ENCODE peak calls at places on chromosomes 11 and 22, in six cellular contexts. A, X, H, Z, C and D are unnamed samples.

GRCh38 chr11:71267807-71268421 is 15.5 kb upstream of the SHANK2 start:
- DNase-seq in A (no peak), X (no peak), H (no peak), Z (no peak), C (no peak), D (no peak)

GRCh38 chr22:22881116-22882032 is 6.2 kb upstream of the IGLL5 start:
- DNase-seq in A (peak), X (no peak), H (no peak), Z (no peak), C (no peak), D (peak)

GRCh38 chr11:16979708-16980622 is 34.2 kb downstream of the PLEKHA7 start:
- DNase-seq in A (no peak), X (no peak), H (no peak), Z (no peak), C (no peak), D (no peak)

GRCh38 chr11:65546217-65546958 is 11.8 kb downstream of the LTBP3 start:
- DNase-seq in A (peak), X (peak), H (peak), Z (peak), C (peak), D (peak)

GRCh38 chr11:112355726-112356125 is 95.1 kb upstream of the PLET1 start:
- DNase-seq in A (no peak), X (peak), H (no peak), Z (no peak), C (peak), D (no peak)

GRCh38 chr11:8066036-8066910 is 14.7 kb upstream of the TUB start:
- DNase-seq in A (no peak), X (no peak), H (no peak), Z (no peak), C (no peak), D (no peak)

GRCh38 chr11:79431535-79431934 is 9.3 kb downstream of the TENM4 start:
- DNase-seq in A (no peak), X (peak), H (no peak), Z (no peak), C (peak), D (no peak)

GRCh38 chr11:19642185-19642591 is 70.4 kb upstream of the NAV2 start:
- DNase-seq in A (no peak), X (no peak), H (no peak), Z (no peak), C (peak), D (no peak)

GRCh38 chr11:45500457-45500856 is 165.0 kb downstream of the CHST1 start:
- DNase-seq in A (no peak), X (no peak), H (no peak), Z (no peak), C (no peak), D (no peak)

GRCh38 chr11:17846852-17847453 is 112.4 kb downstream of the KCNC1 start:
- DNase-seq in A (no peak), X (peak), H (no peak), Z (no peak), C (peak), D (no peak)

GRCh38 chr11:65489706-65490310 is 9.0 kb upstream of the MALAT1 start:
- DNase-seq in A (no peak), X (no peak), H (no peak), Z (peak), C (no peak), D (no peak)

GRCh38 chr11:12160680-12161079 is 50.3 kb downstream of the MICAL2 start:
- DNase-seq in A (no peak), X (no peak), H (no peak), Z (no peak), C (no peak), D (no peak)

GRCh38 chr11:126214446-126215240 is 3.1 kb downstream of the FAM118B start:
- DNase-seq in A (no peak), X (no peak), H (no peak), Z (no peak), C (no peak), D (no peak)

GRCh38 chr11:118791015-118791960 is at the start of gene DDX6:
- DNase-seq in A (peak), X (peak), H (peak), Z (peak), C (peak), D (peak)

GRCh38 chr11:44269369-44270351 is 40.3 kb downstream of the ALX4 start:
- DNase-seq in A (no peak), X (no peak), H (no peak), Z (no peak), C (no peak), D (no peak)

GRCh38 chr11:123072279-123072678 is 10.3 kb upstream of the HSPA8 start:
- DNase-seq in A (no peak), X (no peak), H (no peak), Z (no peak), C (peak), D (no peak)

GRCh38 chr11:131823772-131824171 is 453.4 kb downstream of the NTM start:
- DNase-seq in A (no peak), X (no peak), H (no peak), Z (no peak), C (no peak), D (no peak)

GRCh38 chr11:11786234-11786633 is 55.5 kb upstream of the USP47 start:
- DNase-seq in A (no peak), X (peak), H (no peak), Z (no peak), C (no peak), D (no peak)

GRCh38 chr11:94511932-94512781 is at the start of gene C11orf97:
- DNase-seq in A (peak), X (peak), H (peak), Z (peak), C (peak), D (peak)

DNA sequence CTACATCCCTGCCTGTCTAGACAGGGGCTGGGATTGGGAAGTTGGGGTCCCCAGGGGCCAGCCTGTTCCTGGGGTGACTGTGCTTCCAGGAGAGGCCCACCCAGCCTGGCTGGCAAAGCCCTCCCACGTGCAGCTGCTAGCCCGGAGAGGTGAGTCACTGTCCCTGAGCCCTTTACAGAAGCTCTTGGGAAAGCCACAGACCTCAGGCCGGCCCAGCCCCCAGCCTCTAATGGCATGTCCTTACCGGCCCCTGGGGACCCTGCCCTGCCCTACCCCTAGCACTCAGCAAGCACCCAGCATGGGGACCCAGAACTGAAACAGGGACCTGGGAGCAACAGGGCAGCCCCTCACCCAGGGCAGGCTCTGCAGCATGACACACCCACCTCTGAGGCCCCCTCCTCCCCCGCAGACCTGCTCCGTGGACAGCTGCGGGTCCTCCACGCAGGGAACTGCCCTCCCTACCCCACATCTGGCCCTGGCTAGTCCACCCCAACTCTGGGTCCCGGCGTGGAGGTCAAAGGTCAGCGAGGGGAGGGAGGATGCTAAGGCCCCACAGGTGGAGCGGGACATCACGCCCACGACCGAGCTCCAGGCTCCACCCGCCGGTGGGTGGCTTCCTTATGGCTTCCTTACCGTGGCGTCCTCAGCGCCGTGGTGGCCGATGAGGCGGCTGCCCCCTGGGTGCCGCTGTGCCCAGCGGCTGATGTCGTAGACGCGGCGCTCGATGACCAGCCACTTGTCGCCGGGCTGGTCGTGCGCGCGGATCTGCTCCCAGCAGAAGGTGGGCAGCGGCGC is 612 bp downstream of the FADS3 start:
- DNase-seq in A (no peak), X (peak), H (peak), Z (peak), C (peak), D (peak)
- TF ChIP-seq CTCF in A (peak), X (no peak), H (peak), Z (peak), C (no peak), D (no peak)

GRCh38 chr22:34015642-34016041 is 95.4 kb upstream of the LARGE1 start:
- DNase-seq in A (no peak), X (no peak), H (no peak), Z (no peak), C (no peak), D (no peak)

DNA sequence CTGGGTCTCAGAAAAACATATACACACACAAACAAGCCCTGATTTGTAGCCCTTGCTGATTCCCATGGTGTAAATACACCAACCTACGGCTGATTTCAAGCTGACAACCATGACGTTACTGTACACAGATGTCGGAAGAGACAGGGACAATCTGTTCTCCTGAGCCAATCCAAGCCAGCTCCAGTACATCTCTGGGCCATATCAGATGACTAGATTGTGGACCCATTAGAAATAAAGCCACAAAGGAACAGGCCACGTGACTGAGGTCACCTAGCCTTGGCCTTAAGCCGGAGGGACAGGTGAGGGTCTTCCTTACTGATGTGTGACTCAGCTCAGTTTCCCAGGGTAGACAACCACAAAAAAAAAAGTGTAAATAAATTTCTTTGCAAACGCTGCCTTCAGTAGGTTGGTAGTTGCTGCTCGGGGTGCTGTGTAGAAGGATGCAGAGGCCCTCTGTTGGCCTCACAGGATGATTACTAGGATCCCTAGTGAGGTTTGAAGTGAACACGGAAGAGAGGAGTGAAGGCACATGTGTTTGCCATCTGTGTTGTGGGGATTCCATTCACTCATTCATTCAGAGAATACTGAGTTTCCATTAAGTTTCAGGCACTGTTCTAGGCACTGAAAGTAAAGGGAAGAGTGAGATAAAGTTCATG is 99.0 kb upstream of the LARGE1 start:
- DNase-seq in A (no peak), X (no peak), H (no peak), Z (no peak), C (no peak), D (no peak)
- TF ChIP-seq CTCF in A (no peak), X (no peak), H (no peak), Z (no peak), C (no peak), D (no peak)

DNA sequence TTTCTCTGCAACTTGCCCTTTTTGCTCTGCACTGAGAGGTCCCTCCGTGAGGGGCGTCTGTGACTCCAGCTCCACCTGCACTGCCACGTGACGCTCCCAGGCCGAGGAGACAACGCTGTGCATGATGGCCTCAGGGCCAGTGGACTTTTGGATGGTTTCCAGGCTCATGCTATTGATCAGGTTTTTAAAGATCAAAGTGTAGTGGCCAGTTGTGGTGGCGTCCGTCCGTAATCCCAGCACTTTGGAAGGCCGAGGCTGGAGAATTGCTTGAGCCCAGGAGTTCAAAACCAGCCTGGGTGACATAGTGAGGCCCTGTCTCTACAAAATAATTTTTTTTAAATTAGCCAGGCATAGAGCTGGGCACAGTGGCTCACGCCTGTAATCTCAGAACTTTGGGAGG is 16.1 kb downstream of the RPL3 start:
- DNase-seq in A (no peak), X (no peak), H (no peak), Z (no peak), C (no peak), D (no peak)
- TF ChIP-seq CTCF in A (no peak), X (no peak), H (no peak), Z (no peak), C (no peak), D (no peak)

GRCh38 chr11:61349916-61350315 is 11.8 kb downstream of the CYB561A3 start:
- DNase-seq in A (no peak), X (no peak), H (no peak), Z (no peak), C (no peak), D (no peak)

GRCh38 chr11:61350336-61350735 is 11.3 kb downstream of the CYB561A3 start:
- DNase-seq in A (no peak), X (no peak), H (no peak), Z (no peak), C (no peak), D (no peak)

GRCh38 chr11:61345954-61346814 is 13.2 kb downstream of the TKFC start:
- DNase-seq in A (no peak), X (no peak), H (no peak), Z (no peak), C (no peak), D (no peak)

GRCh38 chr11:61349189-61349751 is 12.4 kb downstream of the CYB561A3 start:
- DNase-seq in A (no peak), X (peak), H (no peak), Z (no peak), C (peak), D (no peak)

DNA sequence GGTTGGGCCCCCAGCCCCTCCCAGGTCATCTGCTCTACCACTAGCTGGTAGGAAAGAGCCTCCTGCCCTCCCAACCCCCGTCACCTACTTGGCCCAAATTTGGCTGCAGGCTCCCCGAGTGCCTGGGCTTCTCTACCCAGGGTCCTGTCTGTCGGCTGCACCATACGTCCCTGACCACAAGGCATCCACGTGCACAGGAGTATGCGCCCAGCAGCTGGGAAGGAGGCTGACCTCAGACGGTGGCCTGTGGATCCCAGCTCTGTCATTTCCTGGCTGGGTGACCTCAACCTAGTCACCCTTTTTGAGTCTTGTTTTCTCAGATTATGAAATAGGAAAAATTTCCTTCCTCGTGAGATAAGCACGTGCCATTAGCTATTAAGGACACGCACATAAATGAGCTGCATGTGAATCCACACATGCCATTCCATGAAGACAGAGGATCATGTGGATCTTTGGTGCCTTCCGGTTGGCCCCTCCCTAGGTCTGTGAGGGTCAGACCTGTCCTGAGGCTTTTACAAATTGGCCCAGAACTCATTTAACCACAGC is 13.7 kb downstream of the CYB561A3 start:
- DNase-seq in A (no peak), X (no peak), H (no peak), Z (no peak), C (no peak), D (no peak)
- TF ChIP-seq CTCF in A (no peak), X (no peak), H (no peak), Z (no peak), C (no peak), D (no peak)

DNA sequence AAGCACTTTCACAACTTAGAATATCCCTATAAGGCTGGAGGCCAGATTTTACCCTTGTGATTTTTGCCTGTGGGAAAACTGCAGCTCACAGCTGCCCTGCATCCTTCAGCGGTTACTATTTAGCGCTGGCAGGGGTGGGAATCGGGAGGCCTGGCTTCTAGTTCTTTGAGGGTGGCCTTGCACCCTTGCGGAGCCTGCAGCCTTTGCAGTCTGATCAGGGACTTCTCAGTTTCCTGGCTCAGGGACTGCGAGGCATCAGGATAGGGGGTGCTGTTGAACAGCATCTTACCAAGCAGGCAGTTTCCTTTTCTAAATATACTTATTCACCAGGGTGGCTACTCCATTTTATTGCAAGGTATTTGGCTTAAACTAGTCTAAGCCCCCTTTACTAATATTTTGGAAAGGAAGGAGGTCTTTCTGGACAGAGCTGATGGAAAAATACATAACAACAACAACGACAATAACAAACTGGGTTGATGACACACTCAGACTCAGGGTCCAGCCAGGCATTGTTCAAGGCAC is 2.9 kb upstream of the APOA1 start:
- DNase-seq in A (no peak), X (no peak), H (no peak), Z (no peak), C (peak), D (no peak)
- TF ChIP-seq CTCF in A (peak), X (peak), H (no peak), Z (no peak), C (no peak), D (no peak)

DNA sequence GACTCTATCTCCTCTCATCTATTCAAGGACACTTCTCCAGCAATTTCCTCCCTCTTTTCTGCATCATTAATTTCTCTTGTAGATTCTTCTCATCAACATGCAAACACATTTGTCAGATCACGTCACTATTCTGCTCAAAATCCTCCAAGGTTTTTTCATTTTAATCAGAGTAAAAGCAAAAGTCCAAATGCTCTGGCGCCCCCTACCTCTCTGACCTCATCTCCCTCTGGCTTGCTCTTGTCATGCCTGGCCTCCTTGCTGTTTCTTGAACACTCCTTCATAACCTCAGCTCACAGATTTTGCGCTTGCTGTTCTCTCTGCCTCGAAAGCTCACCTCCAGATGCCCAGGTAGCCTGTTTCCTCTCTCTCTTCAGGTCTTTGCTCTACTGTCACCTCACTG is 22.4 kb downstream of the RTCB start:
- DNase-seq in A (no peak), X (no peak), H (no peak), Z (no peak), C (peak), D (no peak)
- TF ChIP-seq CTCF in A (peak), X (peak), H (peak), Z (peak), C (peak), D (no peak)

GRCh38 chr11:87368876-87369480 is 331.2 kb downstream of the TMEM135 start:
- DNase-seq in A (no peak), X (peak), H (no peak), Z (no peak), C (no peak), D (no peak)

GRCh38 chr11:87368151-87368550 is 330.4 kb downstream of the TMEM135 start:
- DNase-seq in A (no peak), X (no peak), H (no peak), Z (no peak), C (no peak), D (no peak)

GRCh38 chr11:87366766-87367405 is 329.2 kb downstream of the TMEM135 start:
- DNase-seq in A (no peak), X (peak), H (no peak), Z (no peak), C (no peak), D (no peak)

GRCh38 chr11:87372068-87372467 is 334.3 kb downstream of the TMEM135 start:
- DNase-seq in A (no peak), X (no peak), H (no peak), Z (no peak), C (no peak), D (no peak)

DNA sequence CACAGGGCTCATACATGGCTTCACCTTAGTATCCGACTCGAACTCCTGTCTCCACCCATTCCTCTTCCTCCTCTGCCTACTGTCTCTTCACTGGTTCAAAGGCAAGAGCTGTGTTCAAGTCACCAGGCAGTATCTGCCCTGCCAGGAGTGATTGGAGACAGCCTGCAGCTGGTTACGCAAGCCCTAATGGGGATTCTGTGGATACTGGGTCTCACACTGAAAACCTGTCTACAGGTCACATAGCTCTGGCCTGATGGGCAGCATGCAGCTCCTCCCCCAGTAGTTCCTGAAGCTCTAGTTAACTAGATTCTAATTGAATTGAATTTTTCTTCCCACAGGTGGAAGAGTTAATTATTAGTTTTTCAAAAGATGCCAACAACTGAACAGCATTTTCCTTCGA is 332.2 kb downstream of the TMEM135 start:
- DNase-seq in A (no peak), X (no peak), H (no peak), Z (no peak), C (no peak), D (no peak)
- TF ChIP-seq CTCF in A (no peak), X (no peak), H (no peak), Z (no peak), C (no peak), D (no peak)